ENCODE peak calls at places on chromosome 4, in seven cellular contexts. F, A, B, U, M, K and O are unnamed samples.

GRCh38 chr4:155966661-155967060 is 13.0 kb upstream of the CTSO start:
- DNase-seq in U (no peak), F (no peak), M (no peak), A (no peak), K (no peak), B (no peak), O (no peak)

GRCh38 chr4:153781717-153782416 is 7.0 kb downstream of the SFRP2 start:
- DNase-seq in B (no peak), M (peak), U (peak), F (no peak), A (no peak), K (no peak), O (no peak)

GRCh38 chr4:94577136-94577535 is 125.4 kb downstream of the PDLIM5 start:
- DNase-seq in F (peak), A (no peak), U (peak), K (no peak), B (no peak), M (no peak), O (peak)

GRCh38 chr4:67151376-67152343 is 393.6 kb downstream of the CENPC start:
- DNase-seq in U (no peak), M (no peak), A (no peak), F (peak), K (no peak), B (no peak), O (no peak)

GRCh38 chr4:8386731-8387130 is 53.8 kb downstream of the ACOX3 start:
- DNase-seq in F (no peak), B (no peak), M (no peak), U (no peak), K (no peak), A (no peak), O (no peak)

GRCh38 chr4:99661907-99662306 is 4.3 kb upstream of the C4orf54 start:
- DNase-seq in A (no peak), F (no peak), K (no peak), M (no peak), U (no peak), B (no peak), O (no peak)

GRCh38 chr4:163595590-163595989 is 101.1 kb downstream of the TMA16 start:
- DNase-seq in B (no peak), M (no peak), F (no peak), K (no peak), U (no peak), A (no peak), O (no peak)

GRCh38 chr4:77538574-77539157 is 67.0 kb upstream of the CXCL13 start:
- DNase-seq in K (no peak), U (no peak), F (no peak), A (peak), M (peak), B (no peak), O (no peak)

GRCh38 chr4:165381821-165382373 is 3.1 kb downstream of the CPE start:
- DNase-seq in K (no peak), F (peak), A (no peak), M (no peak), B (no peak), U (no peak), O (no peak)

GRCh38 chr4:151862766-151863165 is 102.0 kb upstream of the GATB start:
- DNase-seq in A (no peak), F (no peak), K (no peak), U (no peak), B (no peak), M (peak), O (no peak)

GRCh38 chr4:146488495-146489174 is 33.1 kb downstream of the SLC10A7 start:
- DNase-seq in A (no peak), M (no peak), U (no peak), B (no peak), K (no peak), F (no peak), O (no peak)

GRCh38 chr4:137432431-137432830 is 99.9 kb downstream of the PCDH18 start:
- DNase-seq in U (no peak), A (no peak), K (no peak), F (no peak), M (no peak), B (no peak), O (no peak)

GRCh38 chr4:84578540-84579409 is 4.2 kb upstream of the CDS1 start:
- DNase-seq in B (no peak), U (peak), K (no peak), F (peak), A (peak), M (peak), O (no peak)

GRCh38 chr4:9952415-9952950 is 68.8 kb downstream of the SLC2A9 start:
- DNase-seq in K (no peak), M (no peak), B (no peak), F (no peak), U (no peak), A (peak), O (no peak)

GRCh38 chr4:98027827-98028226 is 115.4 kb downstream of the STPG2 start:
- DNase-seq in B (no peak), A (no peak), U (no peak), K (no peak), M (peak), F (no peak), O (no peak)

GRCh38 chr4:168124008-168124641 is 31.8 kb downstream of the ANXA10 start:
- DNase-seq in K (no peak), B (no peak), U (no peak), A (no peak), F (no peak), M (peak), O (no peak)